ENCODE peak calls at places on chromosomes 13 and 19, in six cellular contexts. P, E, G, X, M and J are unnamed samples.

GRCh38 chr19:55640043-55640576 is 692 bp upstream of the ZNF580 start:
- DNase-seq in P (no peak), E (peak; percentile 35), G (peak; percentile 71), X (peak; percentile 71), M (peak; percentile 78), J (peak; percentile 65)

GRCh38 chr19:10269333-10270179 is 1.4 kb upstream of the ICAM1 start:
- DNase-seq in P (peak; percentile 95), E (peak; percentile 91), G (peak; percentile 88), X (peak; percentile 84), M (peak; percentile 85), J (peak; percentile 92)

GRCh38 chr13:79548886-79549285 is 67.9 kb downstream of the NDFIP2 start:
- DNase-seq in P (no peak), E (no peak), G (no peak), X (no peak), M (no peak), J (no peak)

GRCh38 chr19:10044390-10044789 is 31.1 kb downstream of the RDH8 start:
- DNase-seq in P (no peak), E (no peak), G (no peak), X (no peak), M (no peak), J (no peak)

GRCh38 chr13:111992911-111993310 is 74.0 kb upstream of the SOX1 start:
- DNase-seq in P (no peak), E (no peak), G (no peak), X (no peak), M (no peak), J (no peak)

GRCh38 chr13:31797154-31797775 is 57.9 kb downstream of the RXFP2 start:
- DNase-seq in P (no peak), E (peak; percentile 16), G (no peak), X (no peak), M (no peak), J (no peak)

GRCh38 chr19:48539503-48540096 is 12.4 kb upstream of the SULT2B1 start:
- DNase-seq in P (no peak), E (peak; percentile 12), G (peak; percentile 53), X (no peak), M (no peak), J (no peak)

GRCh38 chr19:39156230-39156890 is 30.8 kb downstream of the PAK4 start:
- DNase-seq in P (no peak), E (no peak), G (peak; percentile 42), X (no peak), M (no peak), J (no peak)

GRCh38 chr19:7923295-7924191 is 2.4 kb downstream of the CTXN1 start:
- DNase-seq in P (no peak), E (no peak), G (no peak), X (peak; percentile 74), M (peak; percentile 55), J (no peak)

GRCh38 chr13:41751734-41752445 is 209.0 kb downstream of the VWA8 start:
- DNase-seq in P (no peak), E (no peak), G (no peak), X (no peak), M (no peak), J (no peak)

GRCh38 chr13:105827074-105827473 is 708.4 kb downstream of the EFNB2 start:
- DNase-seq in P (no peak), E (no peak), G (no peak), X (no peak), M (no peak), J (no peak)

GRCh38 chr13:28837111-28837510 is 17.0 kb downstream of the MTUS2 start:
- DNase-seq in P (no peak), E (no peak), G (no peak), X (no peak), M (no peak), J (no peak)

GRCh38 chr19:35341565-35342225 is 6.0 kb upstream of the FFAR1 start:
- DNase-seq in P (no peak), E (no peak), G (no peak), X (no peak), M (peak; percentile 23), J (peak; percentile 37)

GRCh38 chr13:30346159-30346788 is 38.9 kb upstream of the KATNAL1 start:
- DNase-seq in P (no peak), E (no peak), G (peak; percentile 59), X (no peak), M (no peak), J (peak; percentile 81)

GRCh38 chr13:24671367-24672117 is 8.7 kb upstream of the ATP12A start:
- DNase-seq in P (peak; percentile 61), E (peak; percentile 50), G (no peak), X (peak; percentile 55), M (no peak), J (no peak)

GRCh38 chr19:15161028-15161984 is 39.5 kb downstream of the NOTCH3 start:
- DNase-seq in P (no peak), E (no peak), G (no peak), X (no peak), M (no peak), J (no peak)

DNA sequence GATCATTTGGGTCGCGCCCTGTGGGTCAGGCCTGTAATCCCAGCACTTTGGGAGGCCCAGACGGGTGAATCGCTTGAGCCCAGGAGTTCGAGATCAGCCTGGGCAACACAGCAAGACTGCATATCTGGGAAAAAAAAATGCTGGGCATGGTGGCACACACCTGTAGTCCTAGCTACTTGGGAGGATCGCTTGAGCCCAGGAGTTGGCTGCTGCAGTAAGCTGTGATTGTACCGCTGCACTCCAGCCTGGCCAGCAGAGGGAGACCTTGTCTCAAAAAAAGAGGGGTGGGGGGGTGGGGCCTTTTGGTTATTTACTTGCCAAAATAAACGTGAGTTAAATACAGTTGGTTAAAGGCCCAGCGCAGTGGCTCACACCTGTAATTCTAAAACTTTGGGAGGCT is 9.8 kb upstream of the ZNF544 start:
- DNase-seq in P (peak; percentile 19), E (no peak), G (no peak), X (no peak), M (no peak), J (no peak)
- TF ChIP-seq CTCF in P (peak; percentile 25), E (no peak), G (no peak), X (no peak), M (no peak), J (no peak)

GRCh38 chr13:82740442-82740841 is 1141.8 kb downstream of the SLITRK1 start:
- DNase-seq in P (no peak), E (no peak), G (no peak), X (no peak), M (no peak), J (no peak)

GRCh38 chr13:82739881-82740280 is 1142.4 kb downstream of the SLITRK1 start:
- DNase-seq in P (no peak), E (no peak), G (no peak), X (no peak), M (no peak), J (no peak)
- TF ChIP-seq CTCF in P (no peak), E (no peak), G (no peak), X (no peak), M (no peak), J (no peak)

DNA sequence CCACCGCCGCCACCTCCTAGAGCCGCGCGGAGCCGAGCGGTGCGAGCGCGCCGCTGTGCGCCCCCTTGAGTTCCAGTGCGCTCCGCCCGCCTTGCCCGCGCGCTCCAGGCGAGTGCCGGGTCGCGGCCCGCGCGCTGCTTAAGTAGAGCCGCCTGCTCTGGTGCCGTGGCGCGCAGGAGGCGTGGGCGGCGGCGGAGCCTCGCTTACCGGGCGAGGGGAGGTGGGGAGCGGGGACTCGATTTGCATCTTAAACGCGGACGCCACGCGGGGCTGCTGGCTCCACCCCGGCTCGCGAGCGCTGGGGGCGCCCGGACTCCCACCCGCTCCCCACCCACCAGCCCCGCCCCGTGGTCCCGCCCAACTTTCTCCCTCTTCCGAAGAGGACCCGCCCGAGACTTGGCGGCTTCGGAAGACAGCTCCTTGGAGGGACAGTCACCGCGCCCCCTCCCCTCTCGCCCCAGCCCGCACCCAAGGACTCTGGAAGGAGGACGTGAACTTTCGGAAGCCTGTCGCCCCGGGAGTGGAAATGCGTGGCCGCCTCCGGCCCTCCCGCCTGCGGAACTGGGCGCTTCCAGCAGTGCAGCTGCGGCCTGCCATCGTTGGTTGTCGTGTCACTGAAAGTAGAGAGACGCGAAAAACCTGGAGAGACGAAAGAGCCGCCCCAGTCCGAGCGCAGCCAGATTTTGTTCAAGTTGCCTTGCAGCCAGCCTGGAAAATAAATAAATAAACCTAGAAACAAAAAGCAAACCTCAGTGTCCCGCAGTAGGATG is at the start of gene KCTD12:
- DNase-seq in P (peak; percentile 77), E (peak; percentile 78), G (peak; percentile 76), X (peak; percentile 86), M (peak; percentile 87), J (peak; percentile 87)
- TF ChIP-seq CTCF in P (no peak), E (peak; percentile 72), G (peak; percentile 8), X (peak; percentile 54), M (no peak), J (no peak)

GRCh38 chr19:5271145-5271544 is 69.5 kb downstream of the PTPRS start:
- DNase-seq in P (no peak), E (no peak), G (no peak), X (no peak), M (no peak), J (no peak)
- TF ChIP-seq CTCF in P (peak; percentile 57), E (no peak), G (no peak), X (no peak), M (no peak), J (no peak)